ENCODE peak calls at places on chromosomes 5 and 9, in nine cellular contexts. G, H, M, P, R, S, C, Q and N are unnamed samples.
A peak's percentile ranks its signal among the peaks of the same experiment; 100 is the strongest.

GRCh38 chr9:136848393-136849037 is 694 bp upstream of the PHPT1 start:
- DNase-seq in G (no peak), H (no peak), M (no peak), P (no peak), R (no peak), S (peak; percentile 53), C (no peak), Q (peak; percentile 96), N (peak; percentile 90)

GRCh38 chr5:137220523-137220927 is 278.6 kb downstream of the SPOCK1 start:
- DNase-seq in G (peak; percentile 61), H (peak; percentile 35), M (no peak), P (no peak), R (no peak), S (peak; percentile 97), C (peak; percentile 90), Q (peak; percentile 40), N (peak; percentile 51)

GRCh38 chr9:20512106-20512505 is 110.2 kb downstream of the MLLT3 start:
- DNase-seq in G (no peak), H (no peak), M (no peak), P (no peak), R (no peak), S (no peak), C (peak; percentile 7), Q (no peak), N (no peak)

GRCh38 chr9:17631396-17631795 is 52.5 kb downstream of the SH3GL2 start:
- DNase-seq in G (no peak), H (no peak), M (no peak), P (no peak), R (no peak), S (peak; percentile 25), C (no peak), Q (no peak), N (no peak)

GRCh38 chr9:133701321-133701980 is 36.7 kb downstream of the SARDH start:
- DNase-seq in G (no peak), H (no peak), M (no peak), P (peak; percentile 21), R (no peak), S (no peak), C (no peak), Q (no peak), N (no peak)

GRCh38 chr9:137236238-137236935 is 4.7 kb upstream of the TUBB4B start:
- DNase-seq in G (no peak), H (peak; percentile 54), M (peak; percentile 76), P (peak; percentile 90), R (no peak), S (peak; percentile 83), C (peak; percentile 72), Q (peak; percentile 100), N (peak; percentile 98)

GRCh38 chr5:167950126-167950721 is 341.2 kb upstream of the WWC1 start:
- DNase-seq in G (no peak), H (no peak), M (no peak), P (no peak), R (no peak), S (peak; percentile 84), C (peak; percentile 77), Q (no peak), N (no peak)

GRCh38 chr9:130681769-130682489 is 11.7 kb upstream of the EXOSC2 start:
- DNase-seq in G (no peak), H (no peak), M (no peak), P (no peak), R (no peak), S (no peak), C (peak; percentile 36), Q (peak; percentile 88), N (peak; percentile 12)

GRCh38 chr9:127568971-127569818 is 42.9 kb upstream of the STXBP1 start:
- DNase-seq in G (no peak), H (peak; percentile 60), M (peak; percentile 59), P (peak; percentile 67), R (no peak), S (peak; percentile 91), C (peak; percentile 68), Q (peak; percentile 100), N (no peak)

GRCh38 chr9:116323571-116323970 is 170.0 kb downstream of the PAPPA start:
- DNase-seq in G (no peak), H (no peak), M (no peak), P (no peak), R (no peak), S (no peak), C (no peak), Q (no peak), N (no peak)

GRCh38 chr9:115262477-115262876 is 144.5 kb upstream of the TNC start:
- DNase-seq in G (no peak), H (peak; percentile 82), M (no peak), P (no peak), R (no peak), S (peak; percentile 29), C (peak; percentile 96), Q (no peak), N (peak; percentile 43)

GRCh38 chr9:8917978-8918739 is 1118.6 kb upstream of the DMAC1 start:
- DNase-seq in G (no peak), H (no peak), M (no peak), P (no peak), R (no peak), S (no peak), C (no peak), Q (no peak), N (no peak)

GRCh38 chr9:120212853-120213200 is 367.1 kb downstream of the CDK5RAP2 start:
- DNase-seq in G (no peak), H (no peak), M (no peak), P (no peak), R (no peak), S (no peak), C (no peak), Q (no peak), N (no peak)

GRCh38 chr9:107286057-107286456 is 3.0 kb downstream of the RAD23B start:
- DNase-seq in G (no peak), H (no peak), M (no peak), P (no peak), R (no peak), S (no peak), C (no peak), Q (no peak), N (no peak)

GRCh38 chr9:13719410-13719809 is 439.9 kb upstream of the MPDZ start:
- DNase-seq in G (no peak), H (no peak), M (no peak), P (no peak), R (no peak), S (no peak), C (peak; percentile 32), Q (no peak), N (no peak)

GRCh38 chr9:79131876-79132377 is 439.8 kb upstream of the TLE4 start:
- DNase-seq in G (no peak), H (no peak), M (no peak), P (no peak), R (no peak), S (peak; percentile 22), C (no peak), Q (peak; percentile 3), N (no peak)

GRCh38 chr5:33401482-33402390 is 39.0 kb upstream of the TARS1 start:
- DNase-seq in G (peak; percentile 33), H (no peak), M (no peak), P (no peak), R (no peak), S (peak; percentile 7), C (peak; percentile 86), Q (no peak), N (peak; percentile 30)

GRCh38 chr9:77819672-77820071 is 171.6 kb upstream of the GNA14 start:
- DNase-seq in G (no peak), H (no peak), M (no peak), P (no peak), R (no peak), S (no peak), C (peak; percentile 29), Q (no peak), N (no peak)

GRCh38 chr5:33557605-33558004 is 116.8 kb downstream of the TARS1 start:
- DNase-seq in G (no peak), H (no peak), M (no peak), P (no peak), R (no peak), S (no peak), C (no peak), Q (no peak), N (no peak)

GRCh38 chr5:6365142-6365976 is 13.0 kb downstream of the MED10 start:
- DNase-seq in G (no peak), H (no peak), M (no peak), P (no peak), R (no peak), S (no peak), C (peak; percentile 78), Q (no peak), N (peak; percentile 89)

GRCh38 chr9:109086221-109086620 is 33.5 kb downstream of the TMEM245 start:
- DNase-seq in G (no peak), H (no peak), M (no peak), P (no peak), R (no peak), S (no peak), C (peak; percentile 76), Q (no peak), N (no peak)

GRCh38 chr9:115264333-115264732 is 146.4 kb upstream of the TNC start:
- DNase-seq in G (no peak), H (no peak), M (no peak), P (no peak), R (no peak), S (no peak), C (peak; percentile 6), Q (no peak), N (no peak)

GRCh38 chr5:127280494-127281220 is 9.9 kb upstream of the MEGF10 start:
- DNase-seq in G (no peak), H (no peak), M (no peak), P (no peak), R (no peak), S (peak; percentile 38), C (no peak), Q (peak; percentile 11), N (no peak)

GRCh38 chr9:79912641-79913040 is 340.9 kb downstream of the TLE4 start:
- DNase-seq in G (no peak), H (no peak), M (no peak), P (no peak), R (no peak), S (no peak), C (no peak), Q (no peak), N (no peak)

GRCh38 chr5:81854915-81855314 is 104.0 kb upstream of the SSBP2 start:
- DNase-seq in G (no peak), H (no peak), M (no peak), P (no peak), R (no peak), S (no peak), C (no peak), Q (no peak), N (no peak)

GRCh38 chr5:21143686-21144085 is 1155.7 kb upstream of the CDH18 start:
- DNase-seq in G (no peak), H (no peak), M (no peak), P (no peak), R (no peak), S (no peak), C (no peak), Q (no peak), N (no peak)

GRCh38 chr5:134153241-134153640 is 23.5 kb downstream of the SKP1 start:
- DNase-seq in G (no peak), H (no peak), M (no peak), P (no peak), R (no peak), S (no peak), C (no peak), Q (no peak), N (no peak)

GRCh38 chr9:26459959-26460358 is 432.6 kb downstream of the CAAP1 start:
- DNase-seq in G (no peak), H (no peak), M (no peak), P (no peak), R (no peak), S (no peak), C (no peak), Q (no peak), N (no peak)

GRCh38 chr5:77322406-77322805 is 111.9 kb downstream of the PDE8B start:
- DNase-seq in G (no peak), H (no peak), M (no peak), P (no peak), R (no peak), S (peak; percentile 77), C (no peak), Q (peak; percentile 16), N (no peak)

GRCh38 chr9:16413509-16414016 is 456.9 kb downstream of the BNC2 start:
- DNase-seq in G (no peak), H (peak; percentile 6), M (peak; percentile 8), P (no peak), R (no peak), S (no peak), C (peak; percentile 83), Q (no peak), N (no peak)

GRCh38 chr5:37034955-37035354 is 158.4 kb downstream of the NIPBL start:
- DNase-seq in G (no peak), H (no peak), M (no peak), P (no peak), R (no peak), S (no peak), C (no peak), Q (no peak), N (no peak)